ENCODE peak calls at places on chromosomes 3 and 15, in ten cellular contexts. P is right atrium auricular region; T is activated naive CD4-positive, alpha-beta T cell treated with anti-CD3 and anti-CD28 coated beads, Interleukin-2, amount 10 ng/mL, durations not matched to agents 7 days and 5 days; E is BE2C; U is neural progenitor cell; D is activated gamma-delta T cell; Z is activated naive CD8-positive, alpha-beta T cell treated with anti-CD3 and anti-CD28 coated beads, Interleukin-2, amount 50 U/mL, for 16 hours; S is HAP-1; B is AG20443; Q is NCI-H2171 treated with DMSO at 0.1 percent for 48 hours. O is an unnamed sample.

GRCh38 chr3:183153210-183153950 is 9.2 kb downstream of the LAMP3 start:
- DNase-seq in P (no peak), T (no peak), E (no peak), U (no peak), D (no peak), Z (no peak), S (no peak), B (no peak), Q (no peak), O (no peak)

GRCh38 chr3:178083906-178084823 is 452.1 kb upstream of the KCNMB2 start:
- DNase-seq in P (no peak), T (no peak), E (peak), U (peak), D (no peak), Z (no peak), S (no peak), B (peak), Q (peak), O (no peak)

GRCh38 chr3:179744667-179745066 is 91.8 kb downstream of the USP13 start:
- DNase-seq in P (no peak), T (no peak), E (no peak), U (no peak), D (no peak), Z (no peak), S (no peak), B (no peak), Q (no peak), O (no peak)

GRCh38 chr3:8942746-8943488 is 20.4 kb downstream of the RAD18 start:
- DNase-seq in P (no peak), T (no peak), E (no peak), U (no peak), D (no peak), Z (no peak), S (no peak), B (no peak), Q (no peak), O (no peak)

GRCh38 chr15:29269485-29270168 is at the start of gene NSMCE3:
- DNase-seq in P (peak), T (peak), E (peak), U (peak), D (peak), Z (peak), S (peak), B (peak), Q (peak), O (peak)

GRCh38 chr3:69671082-69671952 is 67.9 kb upstream of the MITF start:
- DNase-seq in P (no peak), T (no peak), E (peak), U (peak), D (no peak), Z (no peak), S (peak), B (peak), Q (peak), O (no peak)

GRCh38 chr3:40166997-40167396 is 142.5 kb upstream of the EIF1B start:
- DNase-seq in P (no peak), T (no peak), E (no peak), U (peak), D (no peak), Z (no peak), S (no peak), B (no peak), Q (no peak), O (no peak)

GRCh38 chr3:62101488-62101887 is 271.9 kb downstream of the FEZF2 start:
- DNase-seq in P (no peak), T (no peak), E (no peak), U (no peak), D (no peak), Z (no peak), S (no peak), B (peak), Q (no peak), O (no peak)

O was measured in left ventricle myocardium superior.